ENCODE peak calls at places on chromosomes 12 and 14, in nine cellular contexts. E, L, Q, F, H, T, O, N and B are unnamed samples.

GRCh38 chr12:46661161-46661845 is 164.5 kb downstream of the SLC38A4 start:
- DNase-seq in E (no peak), L (peak), Q (no peak), F (no peak), H (peak), T (peak), O (no peak), N (peak), B (no peak)

GRCh38 chr12:3683670-3684069 is 69.2 kb downstream of the CRACR2A start:
- DNase-seq in E (no peak), L (no peak), Q (no peak), F (no peak), H (peak), T (no peak), O (no peak), N (no peak), B (no peak)

GRCh38 chr12:50351120-50352043 is 45.0 kb downstream of the FAM186A start:
- DNase-seq in E (no peak), L (peak), Q (peak), F (no peak), H (peak), T (no peak), O (peak), N (peak), B (no peak)

GRCh38 chr12:76543831-76544347 is 15.7 kb downstream of the OSBPL8 start:
- DNase-seq in E (no peak), L (no peak), Q (no peak), F (no peak), H (no peak), T (no peak), O (no peak), N (no peak), B (no peak)

GRCh38 chr12:25767613-25768012 is 190.9 kb upstream of the RASSF8 start:
- DNase-seq in E (no peak), L (no peak), Q (no peak), F (no peak), H (no peak), T (no peak), O (no peak), N (no peak), B (no peak)

GRCh38 chr12:75591628-75592027 is 80.2 kb upstream of the KRR1 start:
- DNase-seq in E (no peak), L (no peak), Q (no peak), F (no peak), H (peak), T (no peak), O (no peak), N (no peak), B (no peak)

GRCh38 chr12:54306925-54307731 is 6.3 kb upstream of the NFE2 start:
- DNase-seq in E (peak), L (peak), Q (peak), F (peak), H (peak), T (peak), O (peak), N (peak), B (peak)

GRCh38 chr12:55797068-55797467 is 20.5 kb downstream of the SARNP start:
- DNase-seq in E (no peak), L (peak), Q (no peak), F (no peak), H (peak), T (peak), O (no peak), N (peak), B (no peak)

GRCh38 chr12:93090768-93091172 is 161.7 kb upstream of the EEA1 start:
- DNase-seq in E (no peak), L (peak), Q (no peak), F (no peak), H (peak), T (no peak), O (no peak), N (no peak), B (no peak)

DNA sequence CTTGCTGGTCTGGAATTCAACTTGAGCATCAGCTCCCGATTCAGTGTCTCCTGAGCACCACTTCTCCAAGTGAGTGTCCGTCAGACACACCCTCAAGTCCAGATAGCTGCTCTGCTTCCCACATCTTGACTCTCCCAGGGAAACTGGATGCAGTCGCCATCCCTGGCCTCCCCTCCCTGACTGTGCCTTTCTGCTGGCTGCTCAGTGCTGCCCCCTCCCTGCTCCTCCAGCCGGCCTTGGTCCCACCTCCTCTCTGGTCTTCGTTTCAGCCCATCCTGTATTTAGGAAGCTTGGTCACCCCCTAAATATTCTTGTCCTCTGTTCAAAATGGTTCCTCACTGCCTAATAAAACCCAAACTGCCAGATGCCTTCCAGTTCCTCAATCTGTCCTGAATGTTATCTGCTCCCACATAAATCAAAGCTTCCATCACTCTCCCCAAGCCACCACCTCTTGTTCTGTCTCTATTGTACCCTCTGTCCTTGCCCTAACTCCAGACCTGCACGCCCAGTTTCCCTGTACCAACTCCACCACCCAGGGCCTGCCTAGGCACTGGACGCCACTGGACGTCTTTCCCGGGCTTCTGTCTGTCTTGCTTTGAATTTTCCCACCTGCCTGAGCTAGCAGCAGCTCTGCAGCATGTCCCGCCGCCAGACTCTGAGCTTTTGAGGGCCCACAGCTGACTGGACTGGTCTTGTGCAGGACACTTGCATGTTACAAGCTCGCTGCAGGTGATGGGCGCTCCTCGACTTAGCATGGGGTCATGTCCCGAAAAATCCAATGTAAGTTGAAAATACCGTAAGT is 33.8 kb downstream of the CCDC92 start:
- DNase-seq in E (no peak), L (peak), Q (no peak), F (no peak), H (peak), T (peak), O (no peak), N (no peak), B (no peak)
- TF ChIP-seq CTCF in E (no peak), L (peak), Q (peak), F (no peak), H (peak), T (peak), O (no peak), N (no peak), B (no peak)

DNA sequence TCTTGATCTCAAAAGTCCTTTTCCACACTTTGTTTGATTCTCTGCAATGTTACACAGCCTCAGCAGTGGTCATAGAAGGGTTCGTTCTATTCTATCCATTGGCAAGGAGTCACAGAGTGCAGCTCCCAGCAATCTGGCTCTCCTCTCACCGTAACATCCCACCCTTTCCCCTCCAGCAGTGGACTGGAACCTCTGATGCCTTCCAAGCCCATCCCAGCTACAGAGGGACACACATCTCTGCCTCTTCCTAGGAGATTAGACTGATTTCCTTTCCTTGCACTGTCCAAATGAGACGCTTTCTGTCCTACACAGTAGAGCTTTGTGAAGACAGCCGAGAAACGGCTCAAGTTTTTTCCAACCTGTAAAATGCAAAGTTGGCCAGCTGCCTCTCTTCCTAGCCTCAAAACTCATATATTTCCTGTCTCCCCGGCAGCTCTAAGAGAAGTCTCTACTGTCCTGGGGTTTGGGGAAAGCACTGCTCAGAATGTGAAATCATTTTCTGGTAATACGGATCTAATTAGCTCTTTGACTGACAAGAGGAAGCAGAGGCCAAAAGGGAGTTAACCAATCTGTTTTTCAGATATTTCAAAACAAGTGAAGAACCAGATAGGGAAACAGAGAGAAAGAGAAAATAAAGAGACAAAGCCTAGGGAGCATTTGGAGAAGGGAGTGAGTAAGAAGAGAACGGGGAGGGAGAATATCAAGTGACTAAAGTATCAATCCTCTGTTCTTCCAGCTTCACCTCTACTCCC is 528 bp downstream of the NINJ2 start:
- DNase-seq in E (no peak), L (no peak), Q (no peak), F (no peak), H (peak), T (no peak), O (no peak), N (no peak), B (no peak)
- H3K4me3 ChIP-seq in E (no peak), L (no peak), Q (peak), F (peak), H (no peak), T (no peak), O (no peak), N (peak), B (no peak)

DNA sequence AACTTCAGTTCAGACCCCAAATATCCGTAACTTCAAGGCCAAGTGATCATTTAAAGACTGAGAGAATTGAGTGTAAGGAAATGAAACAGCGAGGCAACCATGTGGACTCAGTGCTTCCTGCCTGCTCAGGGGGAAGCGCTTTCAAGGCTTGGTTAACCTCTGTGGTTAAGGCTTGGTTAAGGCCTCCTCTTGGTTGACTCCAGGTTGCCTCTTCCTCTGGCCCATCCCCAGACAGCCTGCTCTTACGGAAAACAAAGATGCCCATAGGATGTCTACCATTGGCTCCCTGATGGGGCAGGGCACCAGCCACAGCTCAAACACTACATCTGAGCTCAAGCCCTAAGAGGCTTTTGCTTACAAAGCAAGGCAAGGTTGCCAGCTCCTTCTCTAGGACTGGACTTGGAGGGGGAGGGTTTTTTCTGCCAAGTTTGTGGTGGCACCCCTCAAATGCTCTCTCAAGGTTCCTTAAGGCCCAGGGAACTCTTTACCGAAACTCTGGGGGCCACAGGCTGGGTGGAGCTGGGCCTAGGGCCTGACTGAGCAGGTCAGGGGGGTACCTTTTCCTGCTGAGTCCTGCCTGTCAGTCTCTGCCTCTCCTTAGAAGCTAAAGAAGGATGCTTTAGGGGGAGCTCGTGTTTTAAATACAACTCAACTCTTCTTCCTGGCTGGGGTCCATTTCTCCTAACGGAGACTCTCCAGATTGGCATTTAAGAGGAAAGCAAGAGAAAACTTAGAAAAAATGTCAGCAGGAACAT is 13.7 kb downstream of the COL2A1 start:
- DNase-seq in E (no peak), L (no peak), Q (no peak), F (no peak), H (peak), T (no peak), O (no peak), N (no peak), B (no peak)
- H3K27ac ChIP-seq in E (no peak), L (no peak), Q (no peak), F (no peak), H (no peak), T (no peak), O (no peak), N (no peak), B (no peak)

DNA sequence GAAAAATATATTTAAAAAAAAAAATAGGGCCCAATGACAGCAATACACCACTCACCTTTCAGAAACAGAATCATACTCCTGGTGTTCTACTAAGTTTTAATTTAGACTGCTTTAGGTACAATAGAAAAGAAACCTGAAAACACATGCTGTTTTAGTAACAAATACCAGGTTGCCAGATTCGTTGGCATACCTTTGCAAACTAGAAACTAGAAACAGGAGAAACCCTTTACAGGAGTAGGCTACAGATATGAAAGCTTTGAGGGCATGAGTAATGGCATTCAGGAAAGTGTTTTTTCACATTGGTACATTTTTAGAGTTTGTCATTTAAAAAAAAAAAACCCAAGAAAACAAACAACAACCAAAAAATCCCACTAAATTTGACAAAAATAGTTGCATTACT is 4.1 kb downstream of the SIX1 start:
- DNase-seq in E (no peak), L (no peak), Q (no peak), F (no peak), H (no peak), T (no peak), O (no peak), N (no peak), B (no peak)
- TF ChIP-seq CTCF in E (no peak), L (no peak), Q (no peak), F (no peak), H (no peak), T (no peak), O (no peak), N (no peak), B (no peak)